ENCODE peak calls at places on chromosome 7, in eight cellular contexts. Z is CD8-positive, alpha-beta T cell; L is MM.1S; N is HFF-Myc; I is fibroblast of mammary gland; O is heart left ventricle; R is PC-9; E is fibroblast of lung. X is an unnamed sample.
A peak's percentile ranks its signal among the peaks of the same experiment; 100 is the strongest.

GRCh38 chr7:129831424-129832058 is 121.2 kb downstream of the UBE2H start:
- DNase-seq in Z (no peak), L (no peak), N (no peak), I (peak; percentile 89), O (no peak), R (peak; percentile 87), E (peak; percentile 79), X (no peak)

GRCh38 chr7:85004402-85004801 is 182.5 kb downstream of the SEMA3D start:
- DNase-seq in Z (no peak), L (no peak), N (no peak), I (peak; percentile 18), O (no peak), R (no peak), E (peak; percentile 19), X (no peak)

GRCh38 chr7:141674702-141675101 is 27.3 kb downstream of the DENND11 start:
- DNase-seq in Z (no peak), L (no peak), N (no peak), I (no peak), O (no peak), R (no peak), E (no peak), X (no peak)

GRCh38 chr7:119270045-119270464 is 1002.9 kb upstream of the KCND2 start:
- DNase-seq in Z (no peak), L (peak; percentile 84), N (peak; percentile 9), I (peak; percentile 77), O (no peak), R (peak; percentile 58), E (peak; percentile 77), X (peak; percentile 71)

GRCh38 chr7:157519798-157520244 is 183.0 kb downstream of the DNAJB6 start:
- DNase-seq in Z (no peak), L (no peak), N (no peak), I (no peak), O (no peak), R (no peak), E (no peak), X (peak; percentile 27)

GRCh38 chr7:141262101-141262819 is 188.4 kb downstream of the TMEM178B start:
- DNase-seq in Z (no peak), L (no peak), N (no peak), I (peak; percentile 15), O (no peak), R (no peak), E (peak; percentile 2), X (no peak)

GRCh38 chr7:34430456-34430855 is 227.6 kb upstream of the NPSR1 start:
- DNase-seq in Z (no peak), L (peak; percentile 50), N (no peak), I (peak; percentile 57), O (peak; percentile 10), R (no peak), E (peak; percentile 48), X (peak; percentile 4)

GRCh38 chr7:48154792-48155413 is 16.4 kb upstream of the ABCA13 start:
- DNase-seq in Z (no peak), L (peak; percentile 59), N (no peak), I (peak; percentile 50), O (no peak), R (peak; percentile 63), E (peak; percentile 55), X (peak; percentile 48)

GRCh38 chr7:121562274-121562673 is 166.2 kb upstream of the FAM3C start:
- DNase-seq in Z (no peak), L (no peak), N (no peak), I (no peak), O (no peak), R (no peak), E (no peak), X (no peak)

GRCh38 chr7:50393547-50394252 is 56.5 kb downstream of the FIGNL1 start:
- DNase-seq in Z (peak; percentile 55), L (peak; percentile 19), N (no peak), I (no peak), O (no peak), R (no peak), E (no peak), X (peak; percentile 73)

GRCh38 chr7:150003304-150003810 is 129.6 kb downstream of the ATP6V0E2 start:
- DNase-seq in Z (no peak), L (no peak), N (no peak), I (no peak), O (no peak), R (no peak), E (peak; percentile 0), X (no peak)

GRCh38 chr7:52254396-52255025 is 780.9 kb upstream of the POM121L12 start:
- DNase-seq in Z (no peak), L (no peak), N (no peak), I (no peak), O (no peak), R (no peak), E (no peak), X (no peak)

GRCh38 chr7:134875867-134876266 is 96.4 kb downstream of the CALD1 start:
- DNase-seq in Z (no peak), L (no peak), N (no peak), I (peak; percentile 96), O (no peak), R (no peak), E (peak; percentile 73), X (no peak)

GRCh38 chr7:76509931-76510877 is at the start of gene UPK3B:
- DNase-seq in Z (no peak), L (no peak), N (no peak), I (no peak), O (no peak), R (peak; percentile 85), E (no peak), X (no peak)

GRCh38 chr7:76514926-76515325 is 4.6 kb downstream of the UPK3B start:
- DNase-seq in Z (no peak), L (no peak), N (no peak), I (no peak), O (peak; percentile 7), R (no peak), E (no peak), X (no peak)

GRCh38 chr7:76513817-76514799 is 3.8 kb downstream of the UPK3B start:
- DNase-seq in Z (no peak), L (no peak), N (no peak), I (no peak), O (peak; percentile 5), R (no peak), E (no peak), X (no peak)

GRCh38 chr7:76512941-76513816 is 2.8 kb downstream of the UPK3B start:
- DNase-seq in Z (no peak), L (no peak), N (no peak), I (peak; percentile 14), O (no peak), R (peak; percentile 34), E (no peak), X (no peak)

DNA sequence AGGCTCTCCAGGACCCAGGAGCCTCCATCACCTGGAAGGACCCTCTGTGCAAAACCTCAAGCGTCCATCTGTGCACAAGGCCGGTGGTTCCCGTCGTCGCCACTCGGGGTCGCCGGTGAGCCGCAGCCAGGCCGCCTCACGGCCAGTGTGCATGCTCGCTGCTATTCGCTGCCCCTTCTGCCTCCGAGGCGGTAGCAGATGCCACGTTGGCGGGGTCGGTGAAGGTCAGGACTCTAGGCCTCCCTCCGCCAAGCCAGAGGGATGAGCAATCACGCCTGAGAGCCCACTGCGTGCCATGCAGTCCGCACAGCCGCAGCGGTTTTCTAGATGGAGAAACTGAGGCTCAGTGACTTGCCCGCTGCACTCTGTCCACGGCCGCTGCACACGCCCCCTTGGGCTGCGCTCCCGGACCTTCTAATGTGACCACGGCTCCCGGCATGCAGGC is 5.7 kb downstream of the UPK3B start:
- DNase-seq in Z (no peak), L (no peak), N (no peak), I (peak; percentile 40), O (no peak), R (peak; percentile 32), E (no peak), X (peak; percentile 62)
- TF ChIP-seq CTCF in Z (peak; percentile 58), L (peak; percentile 62), N (peak; percentile 56), I (peak; percentile 71), O (peak; percentile 94), R (peak; percentile 72), E (no peak), X (peak; percentile 87)

GRCh38 chr7:38186593-38187314 is 8.7 kb downstream of the STARD3NL start:
- DNase-seq in Z (no peak), L (no peak), N (no peak), I (peak; percentile 56), O (no peak), R (no peak), E (peak; percentile 59), X (no peak)
- H3K4me3 ChIP-seq in Z (no peak overlapping the region), L (no peak overlapping the region), N (no peak overlapping the region), I (no peak overlapping the region), O (no peak overlapping the region), R (no peak overlapping the region), E (no peak overlapping the region), X (no peak overlapping the region)

GRCh38 chr7:12686234-12686893 is 1.1 kb upstream of the ARL4A start:
- DNase-seq in Z (peak; percentile 85), L (peak; percentile 96), N (peak; percentile 59), I (peak; percentile 97), O (peak; percentile 90), R (peak; percentile 87), E (peak; percentile 94), X (peak; percentile 96)
- TF ChIP-seq CTCF in Z (peak; percentile 95), L (peak; percentile 66), N (peak; percentile 68), I (no peak), O (peak; percentile 97), R (peak; percentile 78), E (peak; percentile 65), X (peak; percentile 91)

GRCh38 chr7:45074738-45075644 is 13.8 kb downstream of the NACAD start:
- DNase-seq in Z (no peak), L (no peak), N (no peak), I (no peak), O (no peak), R (no peak), E (no peak), X (no peak)
- H3K4me3 ChIP-seq in Z (no peak overlapping the region), L (no peak overlapping the region), N (no peak overlapping the region), I (no peak overlapping the region), O (no peak overlapping the region), R (no peak overlapping the region), E (no peak overlapping the region), X (no peak overlapping the region)

DNA sequence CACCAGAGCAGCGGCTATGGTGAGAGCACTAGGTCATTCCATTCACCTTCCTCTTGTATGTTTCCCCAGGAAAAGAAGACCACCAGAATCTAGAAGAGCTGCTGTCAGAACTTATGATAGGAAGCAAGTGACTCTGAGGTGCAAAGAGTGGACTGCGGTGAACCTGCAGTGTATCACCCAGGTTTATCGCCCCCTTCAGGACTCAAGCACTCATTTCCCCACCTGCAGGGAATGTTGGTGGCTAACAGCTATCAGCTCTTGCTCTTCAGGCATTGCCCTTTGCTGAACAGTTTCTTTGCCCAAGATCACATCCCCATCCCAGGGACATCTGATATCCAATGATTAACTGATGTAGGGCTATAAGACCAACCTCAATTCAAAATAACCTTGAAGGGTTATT is 66.3 kb upstream of the IL6 start:
- DNase-seq in Z (no peak), L (no peak), N (no peak), I (no peak), O (no peak), R (no peak), E (no peak), X (peak; percentile 63)
- TF ChIP-seq CTCF in Z (no peak), L (peak; percentile 10), N (peak; percentile 23), I (peak; percentile 6), O (no peak), R (peak; percentile 38), E (no peak), X (peak; percentile 64)

X was measured in GM12865.